ENCODE peak calls at places on chromosomes 3 and 15, in six cellular contexts. O is GM12892, X is lower leg skin, Z is WTC11, L is fibroblast of lung, M is globus pallidus. E is an unnamed sample.
A peak's percentile ranks its signal among the peaks of the same experiment; 100 is the strongest.

GRCh38 chr15:67188551-67189218 is 65.8 kb downstream of the AAGAB start:
- DNase-seq in O (no peak), X (peak; percentile 86), Z (no peak), L (peak; percentile 95), M (no peak), E (peak; percentile 84)

GRCh38 chr15:88493811-88494210 is 26.3 kb downstream of the MRPS11 start:
- DNase-seq in O (no peak), X (no peak), Z (no peak), L (no peak), M (no peak), E (no peak)

GRCh38 chr3:169218314-169218983 is 445.1 kb downstream of the MECOM start:
- DNase-seq in O (no peak), X (no peak), Z (peak; percentile 52), L (peak; percentile 75), M (peak; percentile 3), E (peak; percentile 78)

GRCh38 chr3:123384256-123384655 is 64.6 kb downstream of the ADCY5 start:
- DNase-seq in O (no peak), X (no peak), Z (no peak), L (no peak), M (no peak), E (no peak)

GRCh38 chr3:9808345-9809037 is 1.6 kb upstream of the TTLL3 start:
- DNase-seq in O (no peak), X (no peak), Z (peak; percentile 64), L (peak; percentile 22), M (no peak), E (no peak)

GRCh38 chr15:87416591-87417257 is 839.8 kb downstream of the NTRK3 start:
- DNase-seq in O (no peak), X (no peak), Z (no peak), L (no peak), M (no peak), E (no peak)

GRCh38 chr15:101710806-101711205 is 13.5 kb downstream of the TARS3 start:
- DNase-seq in O (no peak), X (no peak), Z (no peak), L (no peak), M (no peak), E (peak; percentile 40)

GRCh38 chr3:127044996-127045395 is 62.1 kb downstream of the PLXNA1 start:
- DNase-seq in O (no peak), X (no peak), Z (peak; percentile 37), L (peak; percentile 8), M (no peak), E (no peak)

GRCh38 chr15:71792521-71792920 is 17.8 kb upstream of the NR2E3 start:
- DNase-seq in O (no peak), X (no peak), Z (no peak), L (peak; percentile 64), M (no peak), E (peak; percentile 57)

GRCh38 chr3:52533623-52534280 is at the start of gene NT5DC2:
- DNase-seq in O (peak; percentile 91), X (peak; percentile 91), Z (peak; percentile 66), L (peak; percentile 64), M (peak; percentile 59), E (peak; percentile 61)

GRCh38 chr15:98485451-98485850 is 162.9 kb upstream of the IGF1R start:
- DNase-seq in O (no peak), X (no peak), Z (no peak), L (no peak), M (no peak), E (no peak)

GRCh38 chr3:35744419-35744818 is 105.1 kb downstream of the ARPP21 start:
- DNase-seq in O (no peak), X (no peak), Z (peak; percentile 28), L (no peak), M (peak; percentile 31), E (no peak)

GRCh38 chr3:161673845-161674244 is 177.2 kb downstream of the OTOL1 start:
- DNase-seq in O (no peak), X (no peak), Z (no peak), L (no peak), M (no peak), E (no peak)

GRCh38 chr3:27861047-27862036 is 139.2 kb upstream of the EOMES start:
- DNase-seq in O (no peak), X (no peak), Z (no peak), L (no peak), M (no peak), E (no peak)

GRCh38 chr15:70111203-70112017 is 13.7 kb upstream of the TLE3 start:
- DNase-seq in O (no peak), X (peak; percentile 92), Z (peak; percentile 84), L (peak; percentile 94), M (peak; percentile 87), E (peak; percentile 87)

E was measured in astrocyte of the spinal cord.